ENCODE peak calls at places on chromosome 7, in seven cellular contexts. Q is IMR-90, Y is colonic mucosa, H is sigmoid colon, U is tibial artery, S is adrenal gland, V is keratinocyte. G is an unnamed sample.

GRCh38 chr7:98617960-98618418 is 904 bp downstream of the NPTX2 start:
- DNase-seq in U (no peak), H (no peak), V (no peak), Q (no peak), S (no peak), Y (no peak), G (no peak)

GRCh38 chr7:142461437-142461836 is 203.6 kb upstream of the PRSS58 start:
- DNase-seq in H (no peak), V (peak), Y (no peak), U (no peak), Q (peak), S (no peak), G (peak)

GRCh38 chr7:34087892-34088891 is 182.9 kb downstream of the BMPER start:
- DNase-seq in Y (peak), U (no peak), H (no peak), V (no peak), Q (peak), S (no peak), G (peak)

GRCh38 chr7:48426966-48427555 is 255.8 kb downstream of the ABCA13 start:
- DNase-seq in H (no peak), S (no peak), Q (peak), V (peak), U (no peak), Y (peak), G (peak)

GRCh38 chr7:155536451-155536850 is 9.9 kb downstream of the CNPY1 start:
- DNase-seq in V (no peak), Y (no peak), Q (no peak), H (no peak), U (no peak), S (no peak), G (no peak)

GRCh38 chr7:14184292-14184864 is 194.9 kb upstream of the ETV1 start:
- DNase-seq in U (no peak), H (no peak), S (no peak), V (no peak), Y (peak), Q (no peak), G (no peak)

GRCh38 chr7:114130860-114131259 is 212.1 kb upstream of the PPP1R3A start:
- DNase-seq in H (no peak), Y (no peak), U (no peak), V (no peak), S (no peak), Q (no peak), G (peak)

GRCh38 chr7:102417105-102417504 is 16.3 kb upstream of the ORAI2 start:
- DNase-seq in Y (no peak), V (no peak), Q (no peak), U (no peak), S (no peak), H (no peak), G (no peak)

DNA sequence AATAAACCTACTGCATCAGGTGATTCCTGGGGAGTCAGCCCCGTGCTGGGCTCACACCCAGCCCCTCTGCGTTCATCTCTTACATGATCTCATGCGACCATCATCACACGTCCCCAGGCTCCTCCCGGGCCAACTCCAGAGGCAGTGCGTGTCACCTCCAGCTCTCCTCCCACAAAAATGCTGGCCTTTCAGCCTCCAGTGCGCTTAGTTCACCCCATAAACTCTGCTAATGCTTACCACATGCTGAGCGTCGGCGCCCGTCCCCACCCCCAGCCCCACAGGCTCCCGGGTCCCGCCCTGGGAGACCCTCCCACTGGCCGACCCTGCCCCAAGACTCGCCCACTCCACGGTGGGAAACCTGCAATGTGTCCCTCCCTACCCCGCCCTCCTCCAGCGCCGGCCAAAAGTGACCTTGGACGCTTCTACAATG is 816 bp upstream of the SDK1 start:
- DNase-seq in H (peak), V (no peak), Q (peak), S (no peak), Y (no peak), U (no peak), G (no peak)
- H3K4me3 ChIP-seq in H (peak), V (peak), Q (no peak), S (peak), Y (peak), U (peak), G (peak)

DNA sequence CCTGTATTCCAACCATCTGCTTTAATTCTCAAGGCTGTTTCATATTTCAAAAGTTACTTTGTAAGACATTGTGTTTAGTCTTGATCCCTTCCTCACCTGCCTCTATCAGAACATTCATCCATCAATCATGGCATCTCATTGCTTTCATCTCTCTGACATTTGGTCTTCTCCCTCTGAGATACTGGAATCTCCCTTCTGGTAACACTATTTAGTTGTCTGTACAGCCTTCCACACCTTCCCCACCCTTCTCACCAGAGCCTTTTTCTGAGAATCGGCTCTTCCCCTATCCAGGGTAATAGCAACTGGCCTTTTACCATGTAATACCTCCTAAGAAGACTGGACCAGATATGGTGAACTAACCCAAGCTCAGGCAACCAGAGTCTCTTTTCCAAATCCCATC is 10.1 kb downstream of the CACNA2D1 start:
- DNase-seq in S (no peak), H (no peak), V (no peak), Q (no peak), Y (no peak), U (no peak), G (no peak)
- TF ChIP-seq CTCF in S (no peak), H (no peak), V (no peak), Q (no peak), Y (no peak), U (no peak), G (no peak)

GRCh38 chr7:117870405-117870905 is 2.8 kb downstream of the CTTNBP2 start:
- DNase-seq in S (no peak), V (no peak), Y (no peak), Q (no peak), H (no peak), U (no peak), G (no peak)

GRCh38 chr7:117871401-117871777 is 1.9 kb downstream of the CTTNBP2 start:
- DNase-seq in H (no peak), S (no peak), U (no peak), Q (no peak), Y (no peak), V (no peak), G (no peak)

GRCh38 chr7:117872565-117873055 is 631 bp downstream of the CTTNBP2 start:
- DNase-seq in Y (peak), Q (no peak), V (no peak), H (peak), U (peak), S (peak), G (peak)

GRCh38 chr7:117873056-117873932 is at the start of gene CTTNBP2:
- DNase-seq in S (peak), V (no peak), H (peak), Y (peak), Q (peak), U (peak), G (peak)

GRCh38 chr7:117871778-117872538 is 1.3 kb downstream of the CTTNBP2 start:
- DNase-seq in S (no peak), U (peak), V (no peak), Q (no peak), H (peak), Y (peak), G (peak)
- H3K4me3 ChIP-seq in S (peak), U (peak), V (peak), Q (peak), H (peak), Y (peak), G (peak)

GRCh38 chr7:47422631-47423030 is 159.3 kb downstream of the TNS3 start:
- DNase-seq in S (no peak), Q (peak), H (no peak), U (no peak), V (no peak), Y (no peak), G (no peak)
- TF ChIP-seq CTCF in S (no peak), Q (no peak), H (no peak), U (no peak), V (no peak), Y (no peak), G (no peak)

DNA sequence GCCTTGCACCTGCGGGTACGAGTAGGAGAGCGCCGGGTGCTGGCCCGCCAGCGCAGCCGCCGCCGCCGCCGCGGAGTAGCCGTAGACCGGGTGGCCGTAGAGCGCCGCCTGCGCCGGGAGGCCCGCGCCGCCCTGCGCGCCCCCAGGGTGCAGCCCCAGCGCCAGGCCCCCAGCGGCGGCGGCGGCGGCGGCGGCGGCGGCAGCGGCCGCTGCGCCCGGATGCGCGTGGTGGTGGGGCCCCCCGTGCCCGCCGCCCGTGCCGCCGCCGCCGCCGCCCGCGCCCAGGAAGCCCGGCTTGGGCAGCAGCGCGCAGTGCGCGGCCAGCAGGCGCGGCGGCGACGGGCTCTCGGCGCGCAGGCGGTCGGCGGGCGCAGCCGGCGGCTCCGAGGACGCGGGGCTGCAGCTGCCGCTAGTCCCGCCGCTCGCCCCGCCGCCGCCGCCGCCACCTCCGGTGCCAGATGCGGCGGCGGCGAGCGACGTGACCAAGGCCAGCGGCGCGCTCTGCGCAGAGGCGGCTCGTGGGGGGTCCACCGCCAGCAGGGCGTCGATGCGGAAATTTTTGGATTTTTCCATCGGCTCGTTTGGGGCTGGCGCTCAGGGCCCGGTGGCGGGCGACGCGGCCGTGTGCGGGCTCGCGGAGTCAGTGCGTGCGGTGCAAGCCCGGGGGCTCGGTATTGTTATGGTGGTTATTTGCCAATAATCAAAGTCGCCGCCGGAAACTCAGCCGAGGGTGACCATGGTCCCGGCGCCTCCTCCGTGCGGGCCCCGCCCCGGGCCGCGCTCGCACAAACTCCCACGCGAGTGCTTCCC is 480 bp downstream of the MNX1 start:
- DNase-seq in Y (no peak), Q (no peak), U (peak), S (no peak), V (no peak), H (no peak), G (no peak)
- H3K4me3 ChIP-seq in Y (peak), Q (peak), U (peak), S (peak), V (peak), H (peak), G (no peak)

GRCh38 chr7:31370610-31371009 is 30.1 kb upstream of the NEUROD6 start:
- DNase-seq in U (no peak), S (no peak), H (no peak), Q (no peak), Y (no peak), V (no peak), G (no peak)

GRCh38 chr7:31368620-31369019 is 28.1 kb upstream of the NEUROD6 start:
- DNase-seq in U (no peak), S (no peak), Y (no peak), H (no peak), Q (no peak), V (no peak), G (no peak)

GRCh38 chr7:31372538-31372937 is 32.0 kb upstream of the NEUROD6 start:
- DNase-seq in H (no peak), S (no peak), Q (no peak), Y (no peak), U (no peak), V (no peak), G (no peak)

GRCh38 chr7:31371621-31372020 is 31.1 kb upstream of the NEUROD6 start:
- DNase-seq in V (no peak), S (no peak), H (no peak), Y (no peak), U (no peak), Q (no peak), G (no peak)

DNA sequence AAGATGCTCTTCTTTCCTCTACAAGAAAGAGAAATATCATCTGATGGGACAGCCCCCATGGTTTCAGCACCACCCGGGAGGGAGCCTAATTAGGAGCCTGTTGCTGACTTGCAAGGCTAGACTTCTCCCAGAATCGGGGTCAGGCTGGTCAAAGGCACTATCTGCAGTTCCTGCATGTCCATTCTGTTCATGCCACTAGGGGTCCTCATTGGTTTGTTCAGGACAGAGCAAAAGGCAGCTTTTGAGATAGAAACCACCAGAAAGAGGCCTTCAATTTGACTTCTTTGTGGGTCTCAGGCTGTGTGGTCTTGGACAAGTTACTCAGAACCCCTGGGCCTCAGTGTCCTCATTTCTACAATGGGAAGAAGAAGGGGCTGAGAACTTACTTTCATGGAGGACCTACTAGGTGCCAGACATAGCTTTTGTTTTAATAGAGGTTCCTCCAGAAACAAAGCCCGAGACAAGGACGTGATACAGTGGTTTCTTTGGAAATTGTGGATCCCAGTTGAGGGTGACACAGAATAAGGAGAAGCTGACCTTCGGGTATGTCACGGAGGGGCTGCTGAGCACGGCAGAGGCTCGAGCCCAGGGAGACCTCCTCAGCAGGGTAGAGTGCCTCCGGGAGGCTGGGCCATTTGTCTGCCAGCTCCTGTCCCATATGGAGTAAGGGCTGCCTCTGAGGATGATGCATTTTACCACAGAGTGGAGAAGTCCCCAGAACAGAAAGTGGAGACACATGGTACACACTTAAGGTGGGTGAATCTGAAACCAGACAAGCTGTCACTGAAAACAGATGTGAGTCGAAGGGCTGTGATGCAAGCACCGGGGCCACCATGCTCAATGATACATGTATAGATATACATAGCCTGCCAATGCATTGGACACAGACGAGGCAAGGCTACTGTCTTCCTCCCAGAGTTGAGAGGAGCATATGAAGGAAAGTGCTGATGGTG is 33.1 kb upstream of the NEUROD6 start:
- DNase-seq in Q (peak), S (peak), H (no peak), U (no peak), Y (peak), V (peak), G (peak)
- TF ChIP-seq CTCF in Q (peak), S (peak), H (no peak), U (peak), Y (peak), V (peak), G (peak)

GRCh38 chr7:76380623-76380966 is 21.8 kb upstream of the YWHAG start:
- DNase-seq in H (no peak), Q (no peak), S (no peak), Y (no peak), U (no peak), V (no peak), G (no peak)
- H3K4me3 ChIP-seq in H (peak), Q (no peak), S (peak), Y (no peak), U (peak), V (no peak), G (no peak)